ENCODE peak calls at places on chromosome X, in five cellular contexts. B is spleen, R is HCT116, Z is K562, G is stomach. Y is an unnamed sample.
A peak's percentile ranks its signal among the peaks of the same experiment; 100 is the strongest.

GRCh38 chrX:153906126-153906917 is 1.8 kb downstream of the AVPR2 start:
- DNase-seq in B (peak; percentile 76), R (no peak), Z (no peak), G (no peak), Y (no peak)

GRCh38 chrX:150366951-150367545 is 3.9 kb downstream of the MAMLD1 start:
- DNase-seq in B (no peak), R (no peak), Z (no peak), G (no peak), Y (no peak)

GRCh38 chrX:8364369-8365141 is 100.1 kb upstream of the VCX3B start:
- DNase-seq in B (no peak), R (no peak), Z (no peak), G (peak; percentile 37), Y (no peak)

GRCh38 chrX:116284383-116284782 is 113.8 kb downstream of the AGTR2 start:
- DNase-seq in B (no peak), R (no peak), Z (no peak), G (no peak), Y (no peak)

GRCh38 chrX:111035256-111035655 is 60.7 kb upstream of the PAK3 start:
- DNase-seq in B (no peak), R (no peak), Z (no peak), G (no peak), Y (no peak)

GRCh38 chrX:101550362-101550761 is at the start of gene ARMCX1:
- DNase-seq in B (peak; percentile 80), R (no peak), Z (no peak), G (peak; percentile 49), Y (peak; percentile 81)

GRCh38 chrX:128816919-128817318 is 706.4 kb downstream of the SMARCA1 start:
- DNase-seq in B (no peak), R (no peak), Z (peak; percentile 8), G (no peak), Y (no peak)

GRCh38 chrX:130024127-130024526 is 41.7 kb downstream of the BCORL1 start:
- DNase-seq in B (peak; percentile 93), R (peak; percentile 23), Z (peak; percentile 91), G (peak; percentile 75), Y (peak; percentile 84)

GRCh38 chrX:136272325-136272724 is 21.1 kb upstream of the MAP7D3 start:
- DNase-seq in B (no peak), R (peak; percentile 7), Z (no peak), G (no peak), Y (no peak)

GRCh38 chrX:18677140-18677834 is 5.4 kb upstream of the RS1 start:
- DNase-seq in B (no peak), R (no peak), Z (peak; percentile 18), G (peak; percentile 28), Y (no peak)

DNA sequence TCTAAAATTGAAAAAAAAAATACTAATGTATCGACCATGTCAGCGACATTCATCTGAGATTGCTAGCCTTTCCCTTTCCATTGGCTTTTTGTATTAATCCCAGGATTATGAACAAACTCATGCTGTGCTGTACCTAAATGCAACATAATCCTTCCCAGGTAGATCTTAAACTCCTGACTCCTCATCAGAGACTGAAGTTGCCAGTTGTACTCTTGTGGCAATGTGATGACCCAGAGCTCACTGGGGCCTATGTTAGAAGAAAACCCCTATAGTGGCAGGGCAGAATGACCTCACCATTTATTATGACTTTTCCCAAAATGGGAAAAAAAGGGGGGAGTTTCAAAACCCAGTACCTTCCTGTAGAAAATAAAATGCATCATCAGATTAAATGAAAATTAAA is 6.6 kb upstream of the ACSL4 start:
- DNase-seq in B (no peak), R (no peak), Z (no peak), G (no peak), Y (no peak)
- TF ChIP-seq POLR2AphosphoS5 in B (no peak), R (no peak), Z (no peak), G (no peak), Y (no peak)

DNA sequence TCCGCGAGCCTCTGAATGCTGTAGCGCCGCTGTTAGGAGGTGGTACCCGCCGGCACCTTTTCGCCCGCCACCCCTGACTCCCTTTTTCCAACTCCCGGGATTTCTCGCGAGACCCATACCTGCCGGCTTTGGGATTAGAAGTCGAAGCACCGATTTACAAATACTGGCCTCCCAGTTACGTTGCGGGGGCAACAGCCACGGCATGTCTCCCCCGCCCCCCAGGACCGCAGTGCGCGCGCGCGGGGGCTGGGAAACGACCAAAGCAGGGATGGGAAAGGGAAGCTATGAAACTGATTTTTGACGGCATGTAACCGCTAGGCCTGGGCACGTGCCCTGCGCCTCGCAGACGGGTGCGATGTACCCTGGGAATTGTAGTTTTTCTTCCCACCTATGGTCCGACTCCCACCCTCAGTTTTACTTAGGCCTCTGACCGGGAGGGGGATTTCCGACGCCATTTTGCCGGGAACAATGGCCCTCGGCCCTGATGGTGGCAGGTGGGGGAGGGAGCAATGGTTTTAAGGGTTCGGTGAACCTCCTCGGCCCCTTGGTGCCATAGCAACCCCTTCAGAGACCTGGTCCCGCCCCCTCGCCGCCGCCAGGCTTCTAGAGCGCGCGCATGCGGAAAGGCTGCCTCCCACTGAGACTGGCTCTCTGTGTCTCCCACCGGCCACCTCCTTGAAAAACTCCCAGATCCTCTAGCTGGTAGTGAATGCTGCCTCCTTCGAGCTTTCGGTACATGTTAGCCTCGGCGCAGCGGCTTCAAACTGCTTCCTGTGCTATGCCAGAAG is 772 bp upstream of the WNK3 start:
- DNase-seq in B (peak; percentile 73), R (no peak), Z (no peak), G (no peak), Y (peak; percentile 70)
- TF ChIP-seq POLR2AphosphoS5 in B (no peak), R (no peak), Z (no peak), G (no peak), Y (no peak)

DNA sequence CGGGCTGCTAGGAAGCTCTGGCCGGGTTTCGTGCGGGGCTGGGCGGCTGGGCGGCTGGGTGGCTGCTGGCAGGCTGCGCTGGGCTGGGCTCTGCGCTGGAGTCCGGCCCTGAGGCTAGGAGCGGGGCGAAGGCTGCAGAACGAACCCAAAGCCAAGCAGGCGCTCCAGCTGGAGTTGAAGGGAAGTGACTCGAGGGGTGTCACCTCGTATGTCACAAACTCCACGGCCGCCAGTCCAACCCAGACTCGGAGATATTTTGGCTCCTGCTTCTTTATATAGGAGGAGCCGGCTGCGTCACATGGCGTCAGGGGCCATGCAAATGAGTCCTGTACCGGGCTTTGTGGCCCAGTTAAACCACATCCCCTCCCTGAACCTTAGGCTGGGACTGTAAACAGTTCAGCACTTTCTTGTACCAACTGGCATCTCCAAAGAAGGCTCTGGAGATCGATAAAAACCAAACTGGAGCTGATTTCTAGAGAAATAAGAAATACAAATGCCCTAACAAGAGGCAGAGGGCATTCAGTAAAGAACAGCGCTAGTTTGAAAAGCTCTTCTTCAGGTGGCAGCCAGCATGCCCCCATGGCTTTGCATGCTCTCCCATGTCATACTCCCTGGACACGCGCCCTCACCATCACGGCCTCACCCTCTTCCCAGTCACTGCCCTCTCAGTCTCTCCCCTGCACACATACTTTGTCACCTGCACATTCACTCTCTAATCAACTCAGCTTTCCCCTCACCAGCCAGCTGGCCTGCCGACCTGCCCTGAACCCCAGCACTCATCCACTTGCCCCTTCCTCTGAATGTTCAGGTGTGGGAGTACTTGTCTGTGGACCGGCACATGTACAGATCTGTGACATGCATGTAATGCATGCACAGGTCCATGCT is 58.5 kb downstream of the TSC22D3 start:
- DNase-seq in B (peak; percentile 95), R (peak; percentile 46), Z (no peak), G (peak; percentile 90), Y (peak; percentile 95)
- TF ChIP-seq POLR2AphosphoS5 in B (peak; percentile 100), R (peak; percentile 96), Z (no peak), G (peak; percentile 100), Y (peak; percentile 84)

GRCh38 chrX:10237255-10237654 is 80.5 kb downstream of the CLCN4 start:
- DNase-seq in B (no peak), R (no peak), Z (no peak), G (no peak), Y (no peak)
- TF ChIP-seq POLR2AphosphoS5 in B (no peak), R (no peak), Z (no peak), G (no peak), Y (no peak)

DNA sequence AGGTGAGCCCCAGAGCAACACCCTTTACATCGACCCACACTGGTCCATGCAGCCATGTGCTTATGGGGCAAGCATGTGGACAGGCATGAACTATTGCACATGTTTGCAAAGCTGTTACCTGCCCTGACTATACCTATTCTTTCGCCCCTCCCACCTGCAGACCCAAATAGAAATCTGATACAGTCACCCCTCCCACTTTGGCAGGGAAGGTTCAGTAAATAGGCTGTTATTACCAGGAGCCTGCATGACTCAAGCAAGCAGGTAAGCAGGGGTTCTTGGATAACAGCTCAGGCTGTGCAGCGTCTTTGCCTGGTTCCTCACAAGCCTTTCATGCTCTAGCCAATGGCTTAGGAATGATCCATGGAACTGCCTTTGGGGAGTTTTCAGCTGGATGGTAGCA is 122.7 kb upstream of the DIPK2B start:
- DNase-seq in B (no peak), R (no peak), Z (no peak), G (no peak), Y (no peak)
- TF ChIP-seq POLR2AphosphoS5 in B (no peak), R (peak; percentile 14), Z (no peak), G (no peak), Y (no peak)

GRCh38 chrX:55750256-55750655 is 32.7 kb downstream of the RRAGB start:
- DNase-seq in B (no peak), R (no peak), Z (no peak), G (no peak), Y (no peak)
- TF ChIP-seq POLR2AphosphoS5 in B (no peak), R (no peak), Z (no peak), G (no peak), Y (no peak)

GRCh38 chrX:6120329-6120728 is 108.3 kb downstream of the NLGN4X start:
- DNase-seq in B (no peak), R (no peak), Z (no peak), G (no peak), Y (no peak)
- TF ChIP-seq POLR2AphosphoS5 in B (no peak), R (no peak), Z (no peak), G (no peak), Y (no peak)

GRCh38 chrX:85003655-85004244 is at the start of gene APOOL:
- DNase-seq in B (peak; percentile 92), R (peak; percentile 78), Z (peak; percentile 79), G (peak; percentile 87), Y (peak; percentile 87)
- TF ChIP-seq POLR2AphosphoS5 in B (peak; percentile 71), R (peak; percentile 75), Z (peak; percentile 61), G (peak; percentile 70), Y (no peak)